ENCODE peak calls at places on chromosomes 1 and 21, in six cellular contexts. I, H, N, L, J and X are unnamed samples. For H3K4me1, the result is how much of the 10 kb centered on the place peaks cover.

GRCh38 chr1:205477759-205478247 is 22.0 kb upstream of the BLACAT1 start:
- DNase-seq in I (no peak), L (peak), J (no peak), H (peak), N (no peak), X (peak)

GRCh38 chr1:167938083-167938482 is 1.2 kb upstream of the MPC2 start:
- DNase-seq in L (no peak), I (no peak), H (no peak), J (no peak), N (no peak), X (no peak)

GRCh38 chr1:11647333-11647732 is 6.9 kb downstream of the FBXO2 start:
- DNase-seq in N (no peak), H (no peak), I (no peak), L (no peak), J (no peak), X (no peak)

GRCh38 chr1:193264313-193265065 is 78.1 kb upstream of the B3GALT2 start:
- DNase-seq in N (no peak), L (no peak), H (no peak), I (no peak), J (no peak), X (no peak)

GRCh38 chr1:31904339-31905092 is 33.7 kb downstream of the PTP4A2 start:
- DNase-seq in J (no peak), I (no peak), N (no peak), H (no peak), L (no peak), X (no peak)

GRCh38 chr1:201313086-201313485 is 29.8 kb downstream of the PKP1 start:
- DNase-seq in I (no peak), L (no peak), N (no peak), J (no peak), H (no peak), X (no peak)

GRCh38 chr1:21703318-21703963 is 34.3 kb upstream of the RAP1GAP start:
- DNase-seq in L (no peak), H (no peak), I (no peak), J (no peak), N (peak), X (no peak)

GRCh38 chr1:53368314-53369033 is 40.6 kb upstream of the LRP8 start:
- DNase-seq in H (no peak), J (no peak), L (peak), I (no peak), N (peak), X (peak)

GRCh38 chr1:243270097-243270864 is 14.4 kb downstream of the SDCCAG8 start:
- DNase-seq in L (no peak), I (no peak), J (no peak), H (no peak), N (no peak), X (no peak)

GRCh38 chr21:26070121-26070520 is 100.4 kb downstream of the APP start:
- DNase-seq in H (no peak), N (no peak), L (no peak), I (no peak), J (no peak), X (no peak)

GRCh38 chr1:186535388-186536133 is 74.6 kb upstream of the PDC start:
- DNase-seq in J (no peak), L (no peak), I (no peak), N (no peak), H (no peak), X (no peak)

DNA sequence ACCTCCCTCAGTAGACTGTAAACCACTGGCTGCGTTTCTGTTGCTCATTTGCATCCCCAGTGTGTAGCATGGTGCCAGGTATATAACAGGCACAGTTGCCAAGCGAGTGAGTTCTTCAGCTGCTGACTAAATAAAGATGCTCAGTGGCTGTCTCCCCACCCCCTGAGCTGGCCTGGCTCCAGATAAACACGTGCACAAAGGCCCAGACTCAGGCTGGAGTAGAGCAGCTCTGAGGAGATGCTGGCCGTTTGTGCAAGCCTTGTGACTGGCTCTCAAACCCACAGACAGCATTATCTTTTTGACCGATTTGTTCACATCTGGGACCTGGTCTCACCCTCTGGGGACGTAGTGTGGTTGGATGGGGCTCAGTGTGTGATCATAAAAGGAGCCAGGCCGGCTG is 7.1 kb downstream of the CHRNB2 start:
- DNase-seq in H (no peak), I (no peak), L (no peak), J (no peak), N (peak), X (no peak)
- H3K4me1 ChIP-seq in H (under half), I (under half), L (under half), J (under half), N (under half), X (under half)

DNA sequence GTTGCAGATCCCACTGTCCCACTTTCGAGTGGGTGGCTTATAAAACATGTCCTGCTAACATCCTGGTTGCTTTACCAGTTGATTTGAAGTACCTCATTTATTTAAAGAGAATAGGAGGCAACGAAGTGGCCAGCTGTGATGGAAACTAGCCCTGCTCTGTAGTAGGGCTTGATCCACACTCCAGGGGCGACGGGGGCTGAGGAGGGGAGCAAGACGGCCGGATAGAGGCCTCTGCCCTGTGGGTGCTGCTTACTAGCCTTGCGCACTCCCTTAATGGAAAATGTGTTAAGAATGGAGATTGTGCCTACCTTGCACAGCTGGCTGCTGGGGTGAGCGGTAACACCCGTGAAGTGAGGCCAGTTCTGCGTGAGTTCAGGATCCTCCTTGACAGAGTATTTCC is 41.1 kb upstream of the PWP2 start:
- DNase-seq in H (no peak), J (no peak), L (no peak), I (no peak), N (no peak), X (no peak)
- H3K27ac ChIP-seq in H (no peak), J (no peak), L (no peak), I (no peak), N (no peak), X (no peak)

DNA sequence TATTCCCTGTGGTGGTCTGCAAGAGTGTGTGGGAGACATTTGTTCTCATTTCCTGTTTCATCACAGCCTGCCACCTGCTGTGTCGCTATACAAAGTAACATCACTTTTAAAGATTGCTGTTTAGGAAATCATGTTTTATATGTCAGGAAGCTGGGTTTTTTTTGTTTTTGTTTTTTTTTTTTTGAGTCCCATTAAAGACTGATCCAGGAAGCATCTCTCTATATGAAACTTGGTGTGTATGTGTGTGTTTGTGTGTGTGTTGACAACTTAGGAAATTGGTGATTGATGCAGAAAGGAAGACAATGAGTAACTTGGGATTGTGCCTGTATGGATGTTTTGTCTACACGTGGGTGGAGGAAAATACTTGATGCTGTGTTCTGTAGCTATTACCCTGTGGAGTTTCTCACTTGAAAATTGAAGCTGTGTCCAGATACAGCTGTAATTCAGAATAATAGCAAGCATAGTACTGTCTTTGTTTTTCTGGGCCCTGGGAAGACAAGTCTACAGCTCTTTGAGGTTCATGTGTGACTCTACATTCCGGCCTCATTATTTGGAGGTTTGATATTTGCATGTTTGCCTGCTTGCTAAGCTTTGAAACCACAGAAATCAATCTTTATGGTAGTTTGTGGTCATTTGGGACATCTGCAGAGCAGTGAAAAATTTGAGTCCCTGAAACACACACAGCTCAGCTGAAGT is 47.9 kb downstream of the LAMC1 start:
- DNase-seq in L (no peak), H (no peak), N (no peak), J (no peak), I (no peak), X (no peak)
- H3K4me1 ChIP-seq in L (under half), H (under half), N (half or more), J (half or more), I (half or more), X (half or more)

DNA sequence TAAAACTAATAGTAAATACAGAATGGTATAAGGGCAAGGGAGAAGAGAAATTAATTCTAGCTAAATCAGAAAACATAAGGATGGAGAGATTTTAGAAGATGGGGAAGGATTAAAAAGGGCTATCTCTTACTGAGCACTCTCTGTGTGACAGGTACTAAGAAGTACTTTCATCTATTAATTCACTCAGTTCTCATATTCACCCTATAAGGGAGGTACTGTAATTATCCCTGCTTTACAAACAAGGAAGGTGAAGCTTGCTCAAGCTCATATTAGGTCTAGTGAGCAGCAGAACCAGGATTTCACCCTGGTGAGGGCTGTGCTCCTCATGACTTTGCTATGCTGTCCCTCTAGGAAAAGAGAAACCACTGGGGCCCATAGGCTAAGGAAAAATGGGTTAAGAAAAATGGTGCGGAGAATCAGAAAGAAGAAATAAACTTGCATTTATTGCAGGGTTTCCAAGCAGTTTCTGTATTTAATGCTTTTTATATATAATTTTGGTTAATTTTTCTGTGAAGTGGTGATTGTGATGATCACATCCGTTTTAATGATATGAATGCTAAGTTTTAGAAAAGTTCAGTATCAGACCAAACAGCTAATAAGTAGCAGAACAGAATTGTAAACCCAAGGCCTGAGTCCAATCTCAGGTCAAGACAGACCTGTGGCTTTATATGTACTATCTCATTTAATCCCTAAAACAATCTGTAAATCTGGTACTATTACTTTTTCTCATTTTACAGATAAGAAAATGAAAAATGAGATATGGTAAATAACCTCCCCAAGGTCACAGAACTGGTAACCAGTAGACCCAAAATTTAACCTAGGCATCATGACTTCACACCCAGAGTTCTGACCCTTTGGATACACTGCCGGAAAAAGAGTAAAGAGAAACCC is 1.7 kb downstream of the PCNX2 start:
- DNase-seq in I (no peak), L (no peak), H (no peak), N (no peak), J (no peak), X (no peak)
- H3K27ac ChIP-seq in I (no peak), L (no peak), H (no peak), N (no peak), J (no peak), X (no peak)

GRCh38 chr1:184858288-184858687 is 103.6 kb upstream of the EDEM3 start:
- DNase-seq in N (peak), H (no peak), I (no peak), J (no peak), L (no peak), X (no peak)
- H3K4me1 ChIP-seq in N (under half), H (under half), I (under half), J (half or more), L (under half), X (under half)

GRCh38 chr1:112357467-112357866 is 38.5 kb upstream of the CTTNBP2NL start:
- DNase-seq in N (no peak), H (no peak), L (no peak), J (no peak), I (no peak), X (no peak)
- H3K27ac ChIP-seq in N (no peak), H (peak), L (peak), J (no peak), I (no peak), X (no peak)